ENCODE peak calls at places on chromosomes 12 and 14, in four cellular contexts. K, W, N and A are unnamed samples.

GRCh38 chr14:52051861-52052260 is 17.0 kb downstream of the NID2 start:
- DNase-seq in K (no peak), W (no peak), N (no peak), A (no peak)

GRCh38 chr12:26791328-26791791 is 41.6 kb downstream of the ITPR2 start:
- DNase-seq in K (no peak), W (no peak), N (no peak), A (no peak)

GRCh38 chr12:14910090-14910915 is 24.6 kb upstream of the MGP start:
- DNase-seq in K (no peak), W (no peak), N (no peak), A (no peak)

GRCh38 chr12:117212563-117213190 is 22.4 kb upstream of the FBXO21 start:
- DNase-seq in K (peak; percentile 91), W (peak; percentile 61), N (peak; percentile 81), A (peak; percentile 66)

GRCh38 chr14:87034680-87035079 is 958.3 kb downstream of the GALC start:
- DNase-seq in K (no peak), W (no peak), N (no peak), A (no peak)

GRCh38 chr14:52703225-52703624 is 3.8 kb upstream of the PSMC6 start:
- DNase-seq in K (no peak), W (no peak), N (no peak), A (no peak)

GRCh38 chr12:104079024-104079423 is 14.7 kb downstream of the HCFC2 start:
- DNase-seq in K (no peak), W (no peak), N (no peak), A (no peak)

GRCh38 chr14:86826641-86827040 is 1166.3 kb downstream of the GALC start:
- DNase-seq in K (no peak), W (no peak), N (no peak), A (no peak)

GRCh38 chr12:44876554-44877275 is 600 bp upstream of the NELL2 start:
- DNase-seq in K (peak; percentile 90), W (no peak), N (no peak), A (peak; percentile 16)

GRCh38 chr14:59424707-59425106 is 40.5 kb downstream of the GPR135 start:
- DNase-seq in K (no peak), W (no peak), N (peak; percentile 82), A (no peak)

GRCh38 chr14:97442363-97442762 is 645.2 kb downstream of the VRK1 start:
- DNase-seq in K (no peak), W (no peak), N (no peak), A (no peak)

GRCh38 chr14:46377305-46377704 is 274.3 kb downstream of the RPL10L start:
- DNase-seq in K (peak; percentile 21), W (no peak), N (no peak), A (no peak)

GRCh38 chr14:100656996-100657395 is 69.7 kb upstream of the DLK1 start:
- DNase-seq in K (no peak), W (no peak), N (no peak), A (no peak)

GRCh38 chr14:54803926-54804719 is 98.5 kb downstream of the GCH1 start:
- DNase-seq in K (no peak), W (no peak), N (no peak), A (no peak)

GRCh38 chr12:80195143-80195726 is 95.9 kb downstream of the OTOGL start:
- DNase-seq in K (peak; percentile 73), W (peak; percentile 20), N (no peak), A (no peak)

GRCh38 chr14:90087433-90087832 is 25.6 kb downstream of the KCNK13 start:
- DNase-seq in K (no peak), W (no peak), N (peak; percentile 68), A (no peak)

GRCh38 chr12:47504775-47505446 is 200.9 kb downstream of the RPAP3 start:
- DNase-seq in K (no peak), W (no peak), N (no peak), A (no peak)

GRCh38 chr14:70731447-70732239 is 77.7 kb downstream of the MAP3K9 start:
- DNase-seq in K (no peak), W (no peak), N (no peak), A (no peak)

GRCh38 chr12:106291342-106291741 is 11.2 kb upstream of the TCP11L2 start:
- DNase-seq in K (no peak), W (no peak), N (no peak), A (no peak)

GRCh38 chr12:63915105-63915830 is 70.8 kb downstream of the SRGAP1 start:
- DNase-seq in K (no peak), W (no peak), N (no peak), A (no peak)

GRCh38 chr14:93804654-93805053 is 16.4 kb upstream of the PRIMA1 start:
- DNase-seq in K (peak; percentile 74), W (no peak), N (no peak), A (no peak)

GRCh38 chr12:30753233-30753632 is 1.5 kb downstream of the CAPRIN2 start:
- DNase-seq in K (peak; percentile 68), W (peak; percentile 33), N (no peak), A (no peak)

GRCh38 chr14:103688906-103689902 is 26.0 kb downstream of the XRCC3 start:
- DNase-seq in K (no peak), W (no peak), N (no peak), A (no peak)

GRCh38 chr12:92051441-92051840 is 94.2 kb downstream of the BTG1 start:
- DNase-seq in K (no peak), W (no peak), N (no peak), A (no peak)

GRCh38 chr12:132456186-132456943 is 33.6 kb upstream of the FBRSL1 start:
- DNase-seq in K (no peak), W (no peak), N (no peak), A (no peak)

GRCh38 chr14:55533960-55534359 is 46.0 kb upstream of the KTN1 start:
- DNase-seq in K (no peak), W (no peak), N (no peak), A (no peak)

GRCh38 chr14:103395245-103395644 is 10.0 kb downstream of the MARK3 start:
- DNase-seq in K (no peak), W (no peak), N (no peak), A (no peak)

GRCh38 chr12:92408072-92408900 is 262.6 kb upstream of the BTG1 start:
- DNase-seq in K (peak; percentile 77), W (peak; percentile 17), N (no peak), A (no peak)

GRCh38 chr12:120614873-120615272 is 25.6 kb upstream of the CABP1 start:
- DNase-seq in K (no peak), W (no peak), N (no peak), A (no peak)

GRCh38 chr12:113387631-113388030 is 16.1 kb downstream of the SDS start:
- DNase-seq in K (no peak), W (no peak), N (no peak), A (no peak)

GRCh38 chr12:113385282-113385882 is 18.3 kb downstream of the SDS start:
- DNase-seq in K (no peak), W (no peak), N (no peak), A (no peak)

GRCh38 chr12:113384778-113385177 is 18.9 kb downstream of the SDS start:
- DNase-seq in K (no peak), W (no peak), N (no peak), A (no peak)

GRCh38 chr12:113388351-113388750 is 15.3 kb downstream of the SDS start:
- DNase-seq in K (no peak), W (no peak), N (no peak), A (no peak)

DNA sequence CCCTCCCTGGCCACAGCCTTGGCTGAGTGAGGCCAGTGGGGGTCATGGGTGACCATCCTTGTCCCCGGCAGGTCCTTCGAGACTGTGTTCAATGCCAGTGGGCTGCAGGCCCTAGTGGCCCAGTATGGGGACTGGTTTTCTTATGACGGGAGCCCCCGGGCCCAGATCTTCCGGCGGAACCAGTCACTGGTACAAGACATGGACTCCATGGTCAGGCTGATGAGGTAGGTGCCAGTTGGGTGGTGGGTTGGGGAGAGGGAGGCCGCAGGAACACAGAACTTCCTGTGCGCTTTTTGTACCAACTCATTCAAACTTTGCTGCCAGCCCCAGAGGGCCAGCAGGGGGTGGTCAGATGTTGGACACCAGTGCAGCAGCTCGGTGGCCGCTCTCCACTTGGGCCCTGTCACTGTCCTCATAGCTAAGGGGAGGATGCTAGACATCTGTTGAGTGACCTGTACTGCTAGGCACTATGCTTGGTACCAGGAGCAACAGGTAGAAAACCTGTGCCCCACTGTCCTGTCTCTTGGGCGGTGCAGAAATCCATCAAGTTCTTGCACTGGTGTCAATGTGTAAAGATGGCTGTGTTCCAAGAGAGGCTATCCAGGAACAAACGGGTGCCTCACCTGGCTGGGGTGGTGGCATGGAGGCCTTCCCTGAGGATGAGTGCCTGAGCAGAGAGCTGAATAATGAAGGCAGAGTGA is 16.7 kb downstream of the SDS start:
- DNase-seq in K (no peak), W (no peak), N (no peak), A (no peak)
- TF ChIP-seq POLR2AphosphoS5 in K (no peak), W (no peak), N (no peak), A (no peak)

DNA sequence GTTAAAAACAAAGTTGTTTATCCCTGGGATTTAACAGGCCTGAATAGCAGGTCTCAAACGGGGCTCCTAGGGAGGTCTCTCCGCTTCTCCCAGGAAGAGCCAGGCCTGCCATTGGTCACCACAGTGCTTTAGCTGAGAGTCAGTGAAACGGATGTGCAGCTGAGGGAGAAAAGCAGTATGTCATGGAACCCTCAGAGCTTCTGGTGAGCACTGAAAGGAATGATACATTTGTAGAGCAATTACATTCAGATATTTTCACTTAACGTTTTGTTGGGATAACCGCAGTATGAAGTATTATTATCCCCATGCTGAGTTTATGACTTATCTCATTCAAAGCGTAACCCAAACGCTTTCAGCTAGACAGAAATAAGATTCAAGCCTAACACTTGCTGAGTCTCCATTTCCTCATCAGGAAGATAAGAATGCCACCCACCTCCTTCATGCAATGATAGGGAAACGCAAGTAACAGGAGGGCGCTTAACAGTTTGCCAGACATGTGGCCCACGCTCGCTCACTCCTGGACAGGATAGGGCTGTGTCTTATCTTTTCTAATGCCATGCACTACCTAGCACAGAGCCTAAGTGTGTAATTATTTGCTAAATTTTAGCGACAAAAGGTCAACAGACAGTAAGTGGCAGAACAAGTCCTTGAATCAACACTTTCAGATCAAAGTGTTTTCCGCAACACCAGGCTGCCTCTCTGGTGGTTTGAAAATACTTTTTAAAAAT is 28.2 kb downstream of the DAD1 start:
- DNase-seq in K (no peak), W (no peak), N (no peak), A (no peak)
- TF ChIP-seq POLR2AphosphoS5 in K (no peak), W (no peak), N (no peak), A (no peak)

GRCh38 chr12:75838309-75838708 is 193.3 kb downstream of the PHLDA1 start:
- DNase-seq in K (no peak), W (no peak), N (no peak), A (no peak)

GRCh38 chr12:75840994-75841355 is 190.6 kb downstream of the PHLDA1 start:
- DNase-seq in K (no peak), W (no peak), N (no peak), A (no peak)

GRCh38 chr12:75836533-75836932 is 195.0 kb downstream of the PHLDA1 start:
- DNase-seq in K (no peak), W (no peak), N (no peak), A (no peak)

GRCh38 chr12:75834591-75834990 is 197.0 kb downstream of the PHLDA1 start:
- DNase-seq in K (no peak), W (no peak), N (no peak), A (no peak)

DNA sequence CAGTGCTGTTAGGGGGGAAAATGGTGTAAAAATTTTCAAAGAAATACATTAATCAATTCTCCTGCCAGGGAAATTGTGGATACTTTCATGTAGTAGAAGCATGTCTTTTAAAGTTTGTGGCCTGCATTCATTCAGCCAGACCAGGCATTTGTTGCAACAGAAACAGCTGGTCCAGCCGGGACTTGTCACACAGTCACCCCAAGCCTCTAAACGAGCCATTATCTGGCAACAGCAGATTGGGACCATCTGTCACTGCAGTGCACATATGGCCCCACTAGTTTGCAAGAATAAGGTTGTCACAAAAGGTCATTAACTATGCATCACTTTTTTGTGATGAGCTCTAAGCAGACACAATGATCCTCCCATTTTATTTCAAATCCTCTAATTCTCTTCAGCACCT is 193.9 kb downstream of the PHLDA1 start:
- DNase-seq in K (no peak), W (no peak), N (no peak), A (no peak)
- TF ChIP-seq POLR2AphosphoS5 in K (no peak), W (no peak), N (peak; percentile 53), A (no peak)

GRCh38 chr12:130322263-130322662 is 15.4 kb upstream of the PIWIL1 start:
- DNase-seq in K (no peak), W (no peak), N (no peak), A (no peak)
- TF ChIP-seq POLR2AphosphoS5 in K (no peak), W (no peak), N (no peak), A (no peak)